ENCODE peak calls at places on chromosomes 7 and 10, in seven cellular contexts. H is activated CD8-positive, alpha-beta T cell treated with anti-CD3 and anti-CD28 coated beads for 36 hours; Z is PC-3; R is astrocyte of the spinal cord; W is AG09319; D is endodermal cell; S is RWPE1. L is an unnamed sample.

GRCh38 chr7:102201576-102201975 is 85.1 kb upstream of the SH2B2 start:
- DNase-seq in R (no peak), D (no peak), W (no peak), S (no peak), H (no peak), Z (no peak), L (no peak)

GRCh38 chr7:135342887-135343286 is 109.2 kb downstream of the STRA8 start:
- DNase-seq in W (no peak), Z (no peak), R (no peak), D (no peak), S (no peak), H (no peak), L (no peak)

GRCh38 chr7:20217193-20217948 is at the start of gene MACC1:
- DNase-seq in D (peak; percentile 89), H (peak; percentile 40), Z (peak; percentile 95), S (peak; percentile 73), W (no peak), R (no peak), L (no peak)

GRCh38 chr7:75823198-75823910 is 9.7 kb upstream of the CCL24 start:
- DNase-seq in Z (peak; percentile 63), S (no peak), D (no peak), W (no peak), R (no peak), H (no peak), L (no peak)

GRCh38 chr10:1678084-1678483 is 59.2 kb downstream of the ADARB2 start:
- DNase-seq in W (no peak), R (no peak), S (no peak), H (no peak), D (no peak), Z (no peak), L (no peak)

GRCh38 chr10:129730993-129731325 is 233.1 kb downstream of the EBF3 start:
- DNase-seq in S (no peak), D (peak; percentile 71), W (no peak), Z (no peak), R (no peak), H (no peak), L (no peak)

GRCh38 chr7:104946338-104946737 is 67.7 kb upstream of the KMT2E start:
- DNase-seq in Z (no peak), W (no peak), S (no peak), R (no peak), H (no peak), D (no peak), L (no peak)

GRCh38 chr10:132757171-132757570 is 28.8 kb downstream of the NKX6-2 start:
- DNase-seq in H (no peak), R (no peak), D (no peak), W (no peak), S (no peak), Z (no peak), L (no peak)

GRCh38 chr10:58384999-58385783 is at the start of gene TFAM:
- DNase-seq in D (peak; percentile 99), Z (peak; percentile 95), H (peak; percentile 98), S (peak; percentile 97), W (peak; percentile 77), R (peak; percentile 94), L (peak; percentile 89)

GRCh38 chr10:101838416-101838970 is 5.1 kb downstream of the KCNIP2 start:
- DNase-seq in S (no peak), D (no peak), Z (no peak), R (no peak), W (no peak), H (no peak), L (no peak)

GRCh38 chr10:48934672-48935071 is 5.0 kb downstream of the LRRC18 start:
- DNase-seq in Z (no peak), W (no peak), R (no peak), H (no peak), S (no peak), D (peak; percentile 27), L (no peak)

GRCh38 chr10:60257767-60258428 is 131.8 kb downstream of the ANK3 start:
- DNase-seq in W (no peak), R (no peak), S (no peak), Z (no peak), D (no peak), H (no peak), L (no peak)

GRCh38 chr10:80413152-80413996 is 5.0 kb downstream of the PRXL2A start:
- DNase-seq in Z (no peak), W (peak; percentile 36), D (no peak), H (peak; percentile 16), S (peak; percentile 68), R (peak; percentile 60), L (no peak)

GRCh38 chr10:17175551-17175950 is 25.9 kb downstream of the TRDMT1 start:
- DNase-seq in W (no peak), D (no peak), Z (no peak), H (peak; percentile 12), R (peak; percentile 38), S (no peak), L (no peak)

GRCh38 chr7:31065840-31066239 is 13.7 kb downstream of the ADCYAP1R1 start:
- DNase-seq in S (no peak), D (no peak), H (no peak), Z (no peak), R (no peak), W (no peak), L (no peak)

GRCh38 chr7:31066516-31067130 is 14.5 kb downstream of the ADCYAP1R1 start:
- DNase-seq in R (no peak), Z (no peak), H (no peak), W (no peak), S (no peak), D (no peak), L (no peak)

GRCh38 chr7:31067491-31067890 is 15.4 kb downstream of the ADCYAP1R1 start:
- DNase-seq in H (no peak), S (no peak), W (no peak), R (no peak), Z (no peak), D (no peak), L (no peak)

GRCh38 chr7:31062746-31063435 is 10.8 kb downstream of the ADCYAP1R1 start:
- DNase-seq in W (no peak), R (no peak), D (no peak), Z (no peak), S (no peak), H (no peak), L (no peak)

GRCh38 chr7:31065021-31065593 is 13.0 kb downstream of the ADCYAP1R1 start:
- DNase-seq in S (no peak), D (peak; percentile 66), H (no peak), Z (no peak), R (no peak), W (no peak), L (no peak)
- TF ChIP-seq CTCF in S (no peak), D (peak; percentile 71), H (no peak), Z (no peak), R (no peak), W (no peak), L (no peak)

GRCh38 chr10:117652228-117653169 is 110.0 kb downstream of the EMX2 start:
- DNase-seq in H (no peak), D (no peak), S (no peak), W (no peak), Z (no peak), R (no peak), L (no peak)

GRCh38 chr10:117661316-117661715 is 118.8 kb downstream of the EMX2 start:
- DNase-seq in R (no peak), W (no peak), Z (no peak), S (no peak), H (no peak), D (no peak), L (no peak)

GRCh38 chr10:117654105-117654504 is 111.6 kb downstream of the EMX2 start:
- DNase-seq in H (peak; percentile 13), W (no peak), D (no peak), R (no peak), S (no peak), Z (no peak), L (no peak)

GRCh38 chr10:117653170-117653515 is 110.6 kb downstream of the EMX2 start:
- DNase-seq in H (peak; percentile 54), R (peak; percentile 94), Z (peak; percentile 92), S (peak; percentile 98), W (peak; percentile 61), D (no peak), L (no peak)

DNA sequence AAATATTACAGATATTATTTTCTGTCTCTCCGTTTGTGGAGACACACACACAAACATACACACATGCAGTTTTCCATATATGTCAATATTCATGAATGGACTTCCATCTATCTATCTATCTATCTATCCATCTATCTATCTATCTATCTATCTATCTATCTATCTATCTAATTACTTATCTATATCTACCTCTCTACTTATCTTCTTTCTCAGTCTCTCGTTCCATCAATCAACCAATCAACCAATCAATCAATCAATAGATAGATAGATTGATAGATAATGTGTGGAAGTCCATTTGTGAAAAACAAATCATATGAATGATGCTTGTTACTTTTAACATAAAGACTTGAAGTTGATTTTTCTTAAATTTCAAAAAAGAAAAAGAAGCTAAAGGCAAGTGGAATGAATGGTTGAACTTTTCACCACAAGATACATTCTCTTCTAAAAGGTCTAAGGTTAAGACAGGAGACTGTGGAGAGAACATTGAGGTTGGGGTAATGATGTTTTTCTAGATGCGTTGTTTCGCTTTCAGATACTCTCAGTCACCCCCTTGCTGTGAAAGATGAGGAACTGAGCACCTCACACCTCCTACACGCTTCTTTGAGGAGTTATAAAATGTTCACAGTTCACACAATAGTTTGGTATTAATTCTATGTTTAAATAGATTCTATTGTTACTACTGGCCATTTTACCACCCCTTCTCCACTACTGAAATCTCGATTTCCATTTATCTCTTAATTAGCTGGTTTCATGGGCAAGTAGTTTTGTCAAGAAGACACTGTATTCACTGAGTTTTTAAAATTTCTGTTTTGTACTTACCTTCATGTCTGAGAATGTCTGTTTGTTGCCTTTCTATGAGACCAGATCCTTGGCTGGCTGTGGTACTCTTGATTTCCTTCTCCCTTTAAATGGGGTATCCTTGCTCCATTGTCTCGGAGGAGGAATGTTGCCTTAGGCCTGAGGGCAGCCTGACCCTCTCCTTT is 114.1 kb downstream of the EMX2 start:
- DNase-seq in R (no peak), D (no peak), W (no peak), S (no peak), H (peak; percentile 31), Z (no peak), L (no peak)
- TF ChIP-seq CTCF in R (no peak), D (no peak), W (no peak), S (no peak), H (no peak), Z (no peak), L (no peak)

GRCh38 chr7:151340794-151341356 is 737 bp upstream of the NUB1 start:
- DNase-seq in R (no peak), H (no peak), S (peak; percentile 4), D (no peak), W (no peak), Z (no peak), L (no peak)

GRCh38 chr7:151342102-151342646 is 562 bp downstream of the NUB1 start:
- DNase-seq in R (peak; percentile 15), S (peak; percentile 8), H (no peak), Z (no peak), W (no peak), D (no peak), L (no peak)

GRCh38 chr7:151339651-151340377 is 1.8 kb upstream of the NUB1 start:
- DNase-seq in W (no peak), S (no peak), Z (no peak), R (no peak), D (no peak), H (peak; percentile 39), L (no peak)

GRCh38 chr7:151342811-151343210 is 1.2 kb downstream of the NUB1 start:
- DNase-seq in H (peak; percentile 19), Z (no peak), R (no peak), S (no peak), W (no peak), D (no peak), L (no peak)

GRCh38 chr7:151341357-151342101 is at the start of gene NUB1:
- DNase-seq in H (peak; percentile 94), R (peak; percentile 84), D (peak; percentile 98), Z (peak; percentile 83), W (peak; percentile 39), S (peak; percentile 78), L (peak; percentile 81)
- TF ChIP-seq CTCF in H (no peak), R (no peak), D (peak; percentile 7), Z (no peak), W (no peak), S (no peak), L (no peak)

GRCh38 chr10:97101166-97101940 is 84.4 kb downstream of the SLIT1 start:
- DNase-seq in H (no peak), Z (no peak), S (no peak), D (peak; percentile 66), R (no peak), W (no peak), L (no peak)
- TF ChIP-seq CTCF in H (no peak), Z (no peak), S (no peak), D (peak; percentile 61), R (no peak), W (no peak), L (no peak)